ENCODE peak calls at places on chromosomes 5 and 9, in five cellular contexts. B, S, A, K and N are unnamed samples.

GRCh38 chr9:109477269-109478203 is 20.6 kb downstream of the PTPN3 start:
- DNase-seq in S (peak; percentile 55), K (no peak), B (no peak), A (peak; percentile 87), N (no peak)

GRCh38 chr5:158170534-158170933 is 311.6 kb upstream of the CLINT1 start:
- DNase-seq in B (no peak), K (no peak), A (no peak), S (no peak), N (no peak)

GRCh38 chr9:137044502-137045177 is 1.3 kb downstream of the NPDC1 start:
- DNase-seq in K (peak; percentile 52), B (no peak), A (no peak), S (no peak), N (no peak)

GRCh38 chr5:95841914-95842812 is 19.6 kb upstream of the GLRX start:
- DNase-seq in B (peak; percentile 71), K (peak; percentile 61), A (peak; percentile 86), S (peak; percentile 45), N (no peak)

GRCh38 chr5:1280177-1281037 is 14.5 kb downstream of the TERT start:
- DNase-seq in S (no peak), A (no peak), B (no peak), K (no peak), N (peak; percentile 7)

GRCh38 chr5:154444559-154445421 is 1.0 kb upstream of the SAP30L start:
- DNase-seq in S (no peak), A (peak; percentile 6), K (peak; percentile 17), B (no peak), N (peak; percentile 16)

GRCh38 chr5:126523818-126524522 is 71.0 kb downstream of the ALDH7A1 start:
- DNase-seq in K (no peak), S (no peak), A (no peak), B (peak; percentile 14), N (no peak)

GRCh38 chr5:172008689-172009141 is 2.3 kb upstream of the FBXW11 start:
- DNase-seq in S (no peak), A (no peak), B (no peak), K (no peak), N (no peak)

GRCh38 chr9:88748566-88749238 is 213.7 kb downstream of the NXNL2 start:
- DNase-seq in B (peak; percentile 81), S (peak; percentile 55), A (no peak), K (peak; percentile 69), N (peak; percentile 63)

GRCh38 chr5:159910843-159911229 is 5.4 kb upstream of the ADRA1B start:
- DNase-seq in S (no peak), A (peak; percentile 29), K (no peak), B (no peak), N (no peak)

GRCh38 chr5:56763711-56764466 is 51.5 kb upstream of the MAP3K1 start:
- DNase-seq in K (no peak), A (no peak), S (no peak), B (peak; percentile 65), N (no peak)

GRCh38 chr9:38371495-38371894 is 21.0 kb upstream of the ALDH1B1 start:
- DNase-seq in K (peak; percentile 56), S (no peak), A (peak; percentile 71), B (peak; percentile 27), N (no peak)

GRCh38 chr5:72134226-72134625 is 27.0 kb downstream of the MAP1B start:
- DNase-seq in B (no peak), A (no peak), S (no peak), K (no peak), N (no peak)

GRCh38 chr9:68785965-68786364 is 80.9 kb downstream of the PIP5K1B start:
- DNase-seq in S (no peak), A (no peak), K (no peak), B (no peak), N (no peak)

GRCh38 chr5:131303537-131303936 is 39.7 kb downstream of the CDC42SE2 start:
- DNase-seq in B (peak; percentile 74), S (no peak), A (no peak), K (no peak), N (no peak)

GRCh38 chr9:23492126-23493002 is 333.7 kb downstream of the ELAVL2 start:
- DNase-seq in S (no peak), B (peak; percentile 0), K (no peak), A (peak; percentile 47), N (no peak)

GRCh38 chr5:175464414-175465233 is 13.7 kb upstream of the SFXN1 start:
- DNase-seq in K (no peak), S (no peak), B (peak; percentile 36), A (peak; percentile 67), N (no peak)

GRCh38 chr5:6158974-6159863 is 219.1 kb downstream of the MED10 start:
- DNase-seq in S (no peak), K (no peak), A (peak; percentile 95), B (peak; percentile 21), N (no peak)

GRCh38 chr9:92954078-92954861 is 6.9 kb downstream of the FGD3 start:
- DNase-seq in A (no peak), S (no peak), B (no peak), K (peak; percentile 47), N (peak; percentile 52)

GRCh38 chr9:118170032-118170955 is 466.1 kb downstream of the TLR4 start:
- DNase-seq in S (peak; percentile 23), A (peak; percentile 63), K (no peak), B (no peak), N (no peak)

GRCh38 chr5:133750356-133750755 is 138.0 kb upstream of the FSTL4 start:
- DNase-seq in A (no peak), K (no peak), S (no peak), B (no peak), N (no peak)
- TF ChIP-seq CTCF in A (no peak), K (no peak), S (no peak), B (no peak), N (no peak)

DNA sequence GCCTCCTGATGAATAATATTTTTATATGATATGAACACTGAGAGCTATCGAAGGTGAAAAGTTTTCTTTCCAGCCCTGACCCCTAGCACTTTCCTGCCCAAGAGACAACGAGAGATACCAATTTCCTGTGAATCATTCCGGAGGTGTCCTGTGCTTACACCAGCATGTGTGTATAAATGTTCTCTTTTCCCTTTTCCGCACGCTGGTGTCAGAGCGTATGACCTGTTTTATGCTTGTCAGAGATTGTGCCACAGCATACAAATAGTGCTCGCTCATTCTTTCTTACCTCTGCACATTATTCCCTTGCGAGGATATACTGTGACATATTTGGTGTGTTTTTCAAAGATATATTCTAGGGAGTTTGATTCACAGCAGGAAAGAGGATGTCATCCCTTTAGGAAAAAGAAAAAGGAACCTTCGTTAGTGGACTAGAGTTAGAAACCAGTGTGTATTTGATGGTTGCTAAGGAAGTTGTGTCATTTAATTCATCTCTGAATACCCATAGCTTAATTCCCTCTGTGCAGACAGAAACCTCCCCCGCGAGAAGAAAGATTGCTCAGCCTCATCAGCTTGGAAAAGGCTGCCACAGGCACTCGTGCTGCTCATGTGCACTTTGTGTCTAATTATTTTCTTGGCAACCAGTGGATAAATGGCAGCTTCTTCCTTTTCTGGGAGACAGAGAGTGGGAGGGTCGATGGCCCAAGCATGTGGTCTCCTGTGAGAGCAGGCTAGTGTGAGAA is 14.8 kb upstream of the CCIN start:
- DNase-seq in A (peak; percentile 66), K (peak; percentile 84), S (peak; percentile 41), B (peak; percentile 71), N (no peak)
- H3K4me3 ChIP-seq in A (no peak overlapping the region), K (no peak overlapping the region), S (no peak overlapping the region), B (no peak overlapping the region), N (no peak overlapping the region)

GRCh38 chr9:7979591-7979990 is 180.0 kb upstream of the DMAC1 start:
- DNase-seq in A (no peak), K (no peak), S (no peak), B (no peak), N (no peak)
- H3K27ac ChIP-seq in A (no peak overlapping the region), K (no peak overlapping the region), S (no peak overlapping the region), B (no peak overlapping the region), N (no peak overlapping the region)

GRCh38 chr5:113038714-113039113 is 62.1 kb downstream of the DCP2 start:
- DNase-seq in B (peak; percentile 47), S (no peak), A (no peak), K (no peak), N (no peak)
- TF ChIP-seq CTCF in B (peak; percentile 23), S (no peak), A (no peak), K (no peak), N (no peak)